ENCODE peak calls at places on chromosomes 2 and 18, in five cellular contexts. Z, Y, Q, M and G are unnamed samples.

GRCh38 chr18:74351354-74351753 is 35.7 kb downstream of the C18orf63 start:
- DNase-seq in Z (no peak), Y (no peak), Q (no peak), M (no peak), G (no peak)

GRCh38 chr18:34031810-34032209 is 192.9 kb downstream of the NOL4 start:
- DNase-seq in Z (no peak), Y (no peak), Q (no peak), M (no peak), G (no peak)

GRCh38 chr18:61896767-61897166 is 4.0 kb upstream of the RNF152 start:
- DNase-seq in Z (no peak), Y (no peak), Q (no peak), M (no peak), G (no peak)

GRCh38 chr2:38178556-38179419 is 102.8 kb upstream of the CYP1B1 start:
- DNase-seq in Z (no peak), Y (no peak), Q (no peak), M (peak), G (peak)

GRCh38 chr18:32091724-32092421 is at the start of gene RNF138:
- DNase-seq in Z (peak), Y (peak), Q (peak), M (peak), G (peak)

GRCh38 chr18:3538456-3538855 is 88.5 kb downstream of the TGIF1 start:
- DNase-seq in Z (no peak), Y (no peak), Q (no peak), M (no peak), G (no peak)

GRCh38 chr18:62751341-62751821 is 36.0 kb downstream of the PHLPP1 start:
- DNase-seq in Z (no peak), Y (no peak), Q (no peak), M (no peak), G (no peak)

GRCh38 chr2:52034706-52035105 is 1002.8 kb upstream of the NRXN1 start:
- DNase-seq in Z (no peak), Y (no peak), Q (no peak), M (no peak), G (no peak)

GRCh38 chr2:176104338-176105077 is 2.6 kb upstream of the HOXD11 start:
- DNase-seq in Z (no peak), Y (no peak), Q (no peak), M (no peak), G (peak)

GRCh38 chr2:240558229-240558885 is 569 bp upstream of the ANKMY1 start:
- DNase-seq in Z (no peak), Y (no peak), Q (no peak), M (no peak), G (no peak)

GRCh38 chr2:51628953-51629352 is 597.0 kb upstream of the NRXN1 start:
- DNase-seq in Z (no peak), Y (no peak), Q (no peak), M (no peak), G (no peak)

GRCh38 chr2:37631698-37632097 is 39.7 kb downstream of the CDC42EP3 start:
- DNase-seq in Z (no peak), Y (no peak), Q (no peak), M (no peak), G (no peak)

GRCh38 chr2:207768168-207768890 is 1.4 kb downstream of the FZD5 start:
- DNase-seq in Z (peak), Y (no peak), Q (no peak), M (no peak), G (peak)

DNA sequence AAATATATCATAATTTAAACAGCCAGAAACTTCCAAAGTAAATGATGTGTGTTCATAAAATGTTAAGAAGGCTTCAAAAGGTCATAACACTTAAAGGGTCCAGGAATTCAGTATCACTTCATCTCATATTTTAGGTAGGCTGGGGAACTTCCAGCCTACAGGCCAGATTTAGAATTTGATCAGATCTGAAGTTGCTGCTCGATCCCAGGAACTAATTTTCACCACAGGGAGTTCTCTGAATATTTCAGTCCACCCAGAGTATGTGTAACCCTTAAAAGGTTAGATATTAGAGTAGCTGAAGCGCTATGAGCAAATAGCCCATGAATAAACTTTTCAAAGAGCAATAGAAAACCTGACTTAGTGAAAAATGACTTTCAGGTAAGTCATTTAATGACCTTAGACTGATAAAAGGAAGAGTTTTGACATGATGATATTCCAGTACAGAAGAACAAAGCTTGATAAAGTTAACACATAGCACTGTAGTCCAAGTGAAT is 1.7 kb downstream of the WIPF1 start:
- DNase-seq in Z (no peak), Y (no peak), Q (no peak), M (no peak), G (no peak)
- TF ChIP-seq POLR2A in Z (no peak), Y (no peak), Q (no peak), M (no peak), G (no peak)

DNA sequence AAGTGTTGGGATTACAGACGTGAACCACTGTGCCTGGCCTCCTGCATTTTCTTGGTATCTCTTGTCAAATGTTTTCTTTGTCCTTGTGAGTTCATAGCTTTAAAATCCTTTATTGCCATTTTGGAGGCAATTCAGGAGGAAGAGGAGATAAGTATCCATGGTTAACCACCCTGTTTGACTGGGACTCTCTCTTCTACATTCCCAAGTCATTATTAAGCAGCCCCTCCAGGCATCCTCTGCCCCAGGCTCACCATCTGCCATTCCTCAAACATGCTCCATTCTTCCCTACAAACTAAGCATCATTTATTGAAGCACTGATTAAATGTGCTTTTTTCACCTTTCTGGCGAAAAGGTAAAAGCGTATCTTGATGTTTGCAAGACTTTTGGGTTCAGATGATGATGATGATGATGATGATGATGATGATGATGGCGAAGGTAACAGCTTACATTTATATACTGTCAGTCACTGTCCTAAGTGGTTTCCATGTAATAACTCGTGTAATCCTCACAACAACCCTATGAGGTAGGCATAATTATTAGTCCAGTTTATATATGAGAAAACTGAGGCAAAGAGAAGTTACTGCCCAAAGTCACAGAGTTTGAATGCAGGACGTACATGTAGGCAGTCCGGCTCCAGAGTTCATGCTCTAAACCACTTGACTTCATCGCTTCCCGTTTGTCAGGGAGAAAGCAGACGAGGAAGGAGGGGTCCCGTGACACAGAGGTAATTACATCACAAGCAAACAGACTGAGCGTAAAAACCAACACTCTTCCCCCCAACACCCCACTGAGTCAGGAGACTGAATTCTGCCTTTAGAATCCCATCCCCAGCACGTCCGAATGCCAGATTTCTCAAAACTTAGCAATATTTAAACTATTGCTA is 69.7 kb upstream of the ACKR3 start:
- DNase-seq in Z (no peak), Y (no peak), Q (no peak), M (no peak), G (no peak)
- TF ChIP-seq REST in Z (no peak), Y (no peak), Q (no peak), M (no peak), G (no peak)

GRCh38 chr18:23504720-23505119 is 1.4 kb downstream of the RMC1 start:
- DNase-seq in Z (no peak), Y (no peak), Q (no peak), M (peak), G (no peak)

GRCh38 chr18:23502516-23503037 is 734 bp upstream of the RMC1 start:
- DNase-seq in Z (no peak), Y (no peak), Q (no peak), M (no peak), G (no peak)

GRCh38 chr18:23501626-23502025 is 1.7 kb upstream of the RMC1 start:
- DNase-seq in Z (no peak), Y (no peak), Q (no peak), M (no peak), G (no peak)

GRCh38 chr18:23503967-23504352 is 649 bp downstream of the RMC1 start:
- DNase-seq in Z (no peak), Y (no peak), Q (no peak), M (no peak), G (no peak)

GRCh38 chr18:23503038-23503966 is at the start of gene RMC1:
- DNase-seq in Z (peak), Y (peak), Q (peak), M (peak), G (peak)
- TF ChIP-seq POLR2A in Z (peak), Y (peak), Q (peak), M (peak), G (peak)

DNA sequence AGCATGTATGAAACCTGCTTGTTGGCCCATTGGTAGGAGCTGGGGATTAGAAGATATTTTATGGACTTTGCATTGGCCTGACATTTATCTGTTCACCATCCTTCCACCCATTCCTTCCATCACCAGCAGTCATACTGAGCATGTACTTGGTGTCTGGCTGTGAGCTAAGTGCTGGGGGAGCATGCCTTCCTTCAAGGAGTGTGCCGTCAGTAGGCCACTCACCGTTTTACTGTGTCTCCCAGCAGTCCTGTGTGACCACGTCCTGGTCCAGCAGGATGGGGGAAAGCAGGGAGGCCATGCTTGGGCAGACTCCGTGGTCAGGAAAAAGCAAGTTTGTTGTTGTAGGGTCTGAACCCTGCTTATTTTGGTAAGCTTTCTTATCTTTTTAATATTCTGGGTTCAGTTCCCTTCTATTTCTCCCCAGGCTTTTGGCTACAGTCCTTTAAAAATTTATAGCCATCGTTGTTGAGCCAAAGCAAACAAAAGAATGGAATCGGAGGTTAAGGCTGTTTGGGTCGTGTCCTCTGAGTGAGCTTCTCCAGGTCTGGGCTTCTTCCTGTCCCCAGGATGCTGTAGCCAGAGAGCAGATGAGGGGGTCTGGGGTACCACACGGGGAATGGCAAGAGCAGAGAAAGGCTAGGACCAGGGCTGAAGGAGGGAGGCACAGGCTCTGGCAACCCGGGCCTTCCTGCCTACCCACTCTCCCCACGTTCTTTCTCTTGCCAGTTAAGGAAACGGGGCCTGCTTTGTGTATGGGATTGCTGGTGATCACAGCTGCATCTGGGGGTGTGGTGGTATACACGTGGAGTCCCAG is 13.6 kb downstream of the SLC30A3 start:
- DNase-seq in Z (no peak), Y (no peak), Q (no peak), M (no peak), G (no peak)
- TF ChIP-seq REST in Z (no peak), Y (no peak), Q (no peak), M (no peak), G (no peak)

GRCh38 chr2:101139495-101139894 is 11.7 kb downstream of the TBC1D8 start:
- DNase-seq in Z (no peak), Y (no peak), Q (no peak), M (no peak), G (no peak)

GRCh38 chr2:101140237-101140636 is 10.9 kb downstream of the TBC1D8 start:
- DNase-seq in Z (no peak), Y (no peak), Q (no peak), M (no peak), G (no peak)

GRCh38 chr2:101132202-101132601 is 19.0 kb downstream of the TBC1D8 start:
- DNase-seq in Z (no peak), Y (no peak), Q (no peak), M (no peak), G (no peak)

GRCh38 chr2:101133492-101134101 is 17.6 kb downstream of the TBC1D8 start:
- DNase-seq in Z (no peak), Y (no peak), Q (no peak), M (no peak), G (no peak)

GRCh38 chr2:101135412-101136296 is 15.5 kb downstream of the TBC1D8 start:
- DNase-seq in Z (peak), Y (no peak), Q (no peak), M (no peak), G (no peak)
- TF ChIP-seq POLR2A in Z (peak), Y (no peak), Q (no peak), M (no peak), G (no peak)

DNA sequence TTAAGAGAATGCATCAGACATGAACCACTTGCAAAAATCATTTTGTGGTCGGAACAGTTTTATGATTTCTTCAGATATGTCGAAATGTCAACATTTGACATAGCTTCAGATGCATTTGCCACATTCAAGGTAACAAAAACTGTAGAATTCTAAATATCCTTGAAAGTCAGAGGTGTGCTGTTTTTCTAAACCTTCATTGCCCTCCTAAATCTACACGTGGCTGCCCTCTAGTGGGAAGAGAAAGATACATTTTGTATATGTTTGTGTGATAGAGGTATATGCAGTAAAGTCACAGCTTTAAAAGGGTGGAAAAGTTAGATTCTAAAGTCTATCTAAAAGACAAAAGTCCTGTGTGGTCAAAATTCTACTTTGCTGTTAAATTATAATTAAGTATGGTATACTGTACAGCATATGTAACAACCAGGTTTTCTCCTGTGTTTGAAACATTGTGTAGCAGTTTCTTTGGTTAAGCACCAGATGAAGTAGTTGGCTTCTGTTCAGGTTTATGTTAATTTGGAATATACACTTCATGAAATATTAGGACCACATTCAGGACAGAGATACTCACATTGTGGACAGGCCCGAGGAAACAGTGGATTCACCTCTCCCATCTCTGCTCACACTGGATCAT is 65.9 kb upstream of the ITM2C start:
- DNase-seq in Z (peak), Y (no peak), Q (peak), M (no peak), G (peak)
- TF ChIP-seq REST in Z (no peak), Y (no peak), Q (no peak), M (no peak), G (no peak)